ENCODE peak calls at places on chromosomes 4 and X, in four cellular contexts. One of them, this sample, is unnamed.

GRCh38 chr4:155787113-155787710 is 28.4 kb downstream of the GUCY1B1 start:
- DNase-seq in esophagus squamous epithelium: no peak
- DNase-seq in stimulated activated naive B cell treated with anti-CD40 and anti-IgM and Interleukin-4, amounts not matched to agents 10 μg/mL and 1 μg/mL and 100 μg/mL, for 72 hours: peak
- DNase-seq in activated T-cell treated with anti-CD3 and anti-CD28 coated beads, Interleukin-2, amount 50 U/mL, for 24 hours: no peak
- DNase-seq in this sample: no peak

GRCh38 chr4:185134176-185134869 is 8.7 kb upstream of the SLC25A4 start:
- DNase-seq in esophagus squamous epithelium: no peak
- DNase-seq in stimulated activated naive B cell treated with anti-CD40 and anti-IgM and Interleukin-4, amounts not matched to agents 10 μg/mL and 1 μg/mL and 100 μg/mL, for 72 hours: no peak
- DNase-seq in activated T-cell treated with anti-CD3 and anti-CD28 coated beads, Interleukin-2, amount 50 U/mL, for 24 hours: no peak
- DNase-seq in this sample: no peak

GRCh38 chr4:108762559-108763225 is at the start of gene ETNPPL:
- DNase-seq in esophagus squamous epithelium: no peak
- DNase-seq in stimulated activated naive B cell treated with anti-CD40 and anti-IgM and Interleukin-4, amounts not matched to agents 10 μg/mL and 1 μg/mL and 100 μg/mL, for 72 hours: no peak
- DNase-seq in activated T-cell treated with anti-CD3 and anti-CD28 coated beads, Interleukin-2, amount 50 U/mL, for 24 hours: peak
- DNase-seq in this sample: no peak

GRCh38 chr4:83906561-83906960 is 370.7 kb downstream of the GPAT3 start:
- DNase-seq in esophagus squamous epithelium: no peak
- DNase-seq in stimulated activated naive B cell treated with anti-CD40 and anti-IgM and Interleukin-4, amounts not matched to agents 10 μg/mL and 1 μg/mL and 100 μg/mL, for 72 hours: no peak
- DNase-seq in activated T-cell treated with anti-CD3 and anti-CD28 coated beads, Interleukin-2, amount 50 U/mL, for 24 hours: no peak
- DNase-seq in this sample: no peak

GRCh38 chrX:150358651-150359050 is 4.5 kb upstream of the MAMLD1 start:
- DNase-seq in esophagus squamous epithelium: no peak
- DNase-seq in stimulated activated naive B cell treated with anti-CD40 and anti-IgM and Interleukin-4, amounts not matched to agents 10 μg/mL and 1 μg/mL and 100 μg/mL, for 72 hours: no peak
- DNase-seq in activated T-cell treated with anti-CD3 and anti-CD28 coated beads, Interleukin-2, amount 50 U/mL, for 24 hours: no peak
- DNase-seq in this sample: no peak

GRCh38 chr4:108004646-108005045 is 15.0 kb downstream of the HADH start:
- DNase-seq in esophagus squamous epithelium: no peak
- DNase-seq in stimulated activated naive B cell treated with anti-CD40 and anti-IgM and Interleukin-4, amounts not matched to agents 10 μg/mL and 1 μg/mL and 100 μg/mL, for 72 hours: no peak
- DNase-seq in activated T-cell treated with anti-CD3 and anti-CD28 coated beads, Interleukin-2, amount 50 U/mL, for 24 hours: no peak
- DNase-seq in this sample: no peak

GRCh38 chr4:57320880-57321279 is 210.7 kb upstream of the IGFBP7 start:
- DNase-seq in esophagus squamous epithelium: no peak
- DNase-seq in stimulated activated naive B cell treated with anti-CD40 and anti-IgM and Interleukin-4, amounts not matched to agents 10 μg/mL and 1 μg/mL and 100 μg/mL, for 72 hours: no peak
- DNase-seq in activated T-cell treated with anti-CD3 and anti-CD28 coated beads, Interleukin-2, amount 50 U/mL, for 24 hours: no peak
- DNase-seq in this sample: no peak

GRCh38 chrX:128616933-128617332 is 564.7 kb upstream of the ACTRT1 start:
- DNase-seq in esophagus squamous epithelium: no peak
- DNase-seq in stimulated activated naive B cell treated with anti-CD40 and anti-IgM and Interleukin-4, amounts not matched to agents 10 μg/mL and 1 μg/mL and 100 μg/mL, for 72 hours: no peak
- DNase-seq in activated T-cell treated with anti-CD3 and anti-CD28 coated beads, Interleukin-2, amount 50 U/mL, for 24 hours: no peak
- DNase-seq in this sample: no peak

GRCh38 chrX:23403849-23404248 is 69.2 kb downstream of the PTCHD1 start:
- DNase-seq in esophagus squamous epithelium: no peak
- DNase-seq in stimulated activated naive B cell treated with anti-CD40 and anti-IgM and Interleukin-4, amounts not matched to agents 10 μg/mL and 1 μg/mL and 100 μg/mL, for 72 hours: no peak
- DNase-seq in activated T-cell treated with anti-CD3 and anti-CD28 coated beads, Interleukin-2, amount 50 U/mL, for 24 hours: no peak
- DNase-seq in this sample: no peak

GRCh38 chr4:149108626-149109025 is 666.4 kb upstream of the NR3C2 start:
- DNase-seq in esophagus squamous epithelium: no peak
- DNase-seq in stimulated activated naive B cell treated with anti-CD40 and anti-IgM and Interleukin-4, amounts not matched to agents 10 μg/mL and 1 μg/mL and 100 μg/mL, for 72 hours: no peak
- DNase-seq in activated T-cell treated with anti-CD3 and anti-CD28 coated beads, Interleukin-2, amount 50 U/mL, for 24 hours: no peak
- DNase-seq in this sample: no peak

GRCh38 chrX:79268788-79269187 is 98.3 kb downstream of the ITM2A start:
- DNase-seq in esophagus squamous epithelium: no peak
- DNase-seq in stimulated activated naive B cell treated with anti-CD40 and anti-IgM and Interleukin-4, amounts not matched to agents 10 μg/mL and 1 μg/mL and 100 μg/mL, for 72 hours: no peak
- DNase-seq in activated T-cell treated with anti-CD3 and anti-CD28 coated beads, Interleukin-2, amount 50 U/mL, for 24 hours: no peak
- DNase-seq in this sample: no peak

GRCh38 chr4:182351485-182351884 is 108.3 kb downstream of the TENM3 start:
- DNase-seq in esophagus squamous epithelium: no peak
- DNase-seq in stimulated activated naive B cell treated with anti-CD40 and anti-IgM and Interleukin-4, amounts not matched to agents 10 μg/mL and 1 μg/mL and 100 μg/mL, for 72 hours: no peak
- DNase-seq in activated T-cell treated with anti-CD3 and anti-CD28 coated beads, Interleukin-2, amount 50 U/mL, for 24 hours: no peak
- DNase-seq in this sample: no peak

GRCh38 chr4:176545886-176546285 is 226.1 kb downstream of the SPCS3 start:
- DNase-seq in esophagus squamous epithelium: no peak
- DNase-seq in stimulated activated naive B cell treated with anti-CD40 and anti-IgM and Interleukin-4, amounts not matched to agents 10 μg/mL and 1 μg/mL and 100 μg/mL, for 72 hours: no peak
- DNase-seq in activated T-cell treated with anti-CD3 and anti-CD28 coated beads, Interleukin-2, amount 50 U/mL, for 24 hours: no peak
- DNase-seq in this sample: no peak

GRCh38 chr4:6343950-6344408 is 74.3 kb downstream of the WFS1 start:
- DNase-seq in esophagus squamous epithelium: no peak
- DNase-seq in stimulated activated naive B cell treated with anti-CD40 and anti-IgM and Interleukin-4, amounts not matched to agents 10 μg/mL and 1 μg/mL and 100 μg/mL, for 72 hours: no peak
- DNase-seq in activated T-cell treated with anti-CD3 and anti-CD28 coated beads, Interleukin-2, amount 50 U/mL, for 24 hours: no peak
- DNase-seq in this sample: no peak

GRCh38 chr4:122764071-122764807 is 31.7 kb downstream of the BBS12 start:
- DNase-seq in esophagus squamous epithelium: no peak
- DNase-seq in stimulated activated naive B cell treated with anti-CD40 and anti-IgM and Interleukin-4, amounts not matched to agents 10 μg/mL and 1 μg/mL and 100 μg/mL, for 72 hours: no peak
- DNase-seq in activated T-cell treated with anti-CD3 and anti-CD28 coated beads, Interleukin-2, amount 50 U/mL, for 24 hours: no peak
- DNase-seq in this sample: no peak

GRCh38 chr4:74608151-74608949 is 163.4 kb downstream of the AREG start:
- DNase-seq in esophagus squamous epithelium: no peak
- DNase-seq in stimulated activated naive B cell treated with anti-CD40 and anti-IgM and Interleukin-4, amounts not matched to agents 10 μg/mL and 1 μg/mL and 100 μg/mL, for 72 hours: no peak
- DNase-seq in activated T-cell treated with anti-CD3 and anti-CD28 coated beads, Interleukin-2, amount 50 U/mL, for 24 hours: no peak
- DNase-seq in this sample: no peak

GRCh38 chrX:123756320-123756719 is 23.5 kb upstream of the THOC2 start:
- DNase-seq in esophagus squamous epithelium: no peak
- DNase-seq in stimulated activated naive B cell treated with anti-CD40 and anti-IgM and Interleukin-4, amounts not matched to agents 10 μg/mL and 1 μg/mL and 100 μg/mL, for 72 hours: no peak
- DNase-seq in activated T-cell treated with anti-CD3 and anti-CD28 coated beads, Interleukin-2, amount 50 U/mL, for 24 hours: no peak
- DNase-seq in this sample: no peak

GRCh38 chr4:106062452-106062875 is 167.2 kb downstream of the NPNT start:
- DNase-seq in esophagus squamous epithelium: no peak
- DNase-seq in stimulated activated naive B cell treated with anti-CD40 and anti-IgM and Interleukin-4, amounts not matched to agents 10 μg/mL and 1 μg/mL and 100 μg/mL, for 72 hours: no peak
- DNase-seq in activated T-cell treated with anti-CD3 and anti-CD28 coated beads, Interleukin-2, amount 50 U/mL, for 24 hours: no peak
- DNase-seq in this sample: no peak

GRCh38 chrX:150872773-150873336 is 25.6 kb downstream of the CD99L2 start:
- DNase-seq in esophagus squamous epithelium: no peak
- DNase-seq in stimulated activated naive B cell treated with anti-CD40 and anti-IgM and Interleukin-4, amounts not matched to agents 10 μg/mL and 1 μg/mL and 100 μg/mL, for 72 hours: no peak
- DNase-seq in activated T-cell treated with anti-CD3 and anti-CD28 coated beads, Interleukin-2, amount 50 U/mL, for 24 hours: no peak
- DNase-seq in this sample: no peak

GRCh38 chr4:16075061-16075460 is 8.8 kb downstream of the PROM1 start:
- DNase-seq in esophagus squamous epithelium: no peak
- DNase-seq in stimulated activated naive B cell treated with anti-CD40 and anti-IgM and Interleukin-4, amounts not matched to agents 10 μg/mL and 1 μg/mL and 100 μg/mL, for 72 hours: no peak
- DNase-seq in activated T-cell treated with anti-CD3 and anti-CD28 coated beads, Interleukin-2, amount 50 U/mL, for 24 hours: no peak
- DNase-seq in this sample: no peak

GRCh38 chrX:72050011-72050410 is 81.7 kb downstream of the RTL5 start:
- DNase-seq in esophagus squamous epithelium: no peak
- DNase-seq in stimulated activated naive B cell treated with anti-CD40 and anti-IgM and Interleukin-4, amounts not matched to agents 10 μg/mL and 1 μg/mL and 100 μg/mL, for 72 hours: no peak
- DNase-seq in activated T-cell treated with anti-CD3 and anti-CD28 coated beads, Interleukin-2, amount 50 U/mL, for 24 hours: no peak
- DNase-seq in this sample: no peak

GRCh38 chr4:82201303-82201702 is 172.5 kb downstream of the HNRNPD start:
- DNase-seq in esophagus squamous epithelium: no peak
- DNase-seq in stimulated activated naive B cell treated with anti-CD40 and anti-IgM and Interleukin-4, amounts not matched to agents 10 μg/mL and 1 μg/mL and 100 μg/mL, for 72 hours: no peak
- DNase-seq in activated T-cell treated with anti-CD3 and anti-CD28 coated beads, Interleukin-2, amount 50 U/mL, for 24 hours: no peak
- DNase-seq in this sample: no peak

GRCh38 chr4:95165926-95166524 is 382.7 kb downstream of the UNC5C start:
- DNase-seq in esophagus squamous epithelium: no peak
- DNase-seq in stimulated activated naive B cell treated with anti-CD40 and anti-IgM and Interleukin-4, amounts not matched to agents 10 μg/mL and 1 μg/mL and 100 μg/mL, for 72 hours: no peak
- DNase-seq in activated T-cell treated with anti-CD3 and anti-CD28 coated beads, Interleukin-2, amount 50 U/mL, for 24 hours: no peak
- DNase-seq in this sample: no peak

GRCh38 chr4:116688536-116688935 is 396.8 kb downstream of the TRAM1L1 start:
- DNase-seq in esophagus squamous epithelium: no peak
- DNase-seq in stimulated activated naive B cell treated with anti-CD40 and anti-IgM and Interleukin-4, amounts not matched to agents 10 μg/mL and 1 μg/mL and 100 μg/mL, for 72 hours: no peak
- DNase-seq in activated T-cell treated with anti-CD3 and anti-CD28 coated beads, Interleukin-2, amount 50 U/mL, for 24 hours: no peak
- DNase-seq in this sample: no peak

GRCh38 chr4:74157116-74157742 is 689 bp upstream of the MTHFD2L start:
- DNase-seq in esophagus squamous epithelium: no peak
- DNase-seq in stimulated activated naive B cell treated with anti-CD40 and anti-IgM and Interleukin-4, amounts not matched to agents 10 μg/mL and 1 μg/mL and 100 μg/mL, for 72 hours: no peak
- DNase-seq in activated T-cell treated with anti-CD3 and anti-CD28 coated beads, Interleukin-2, amount 50 U/mL, for 24 hours: no peak
- DNase-seq in this sample: no peak

GRCh38 chr4:76969941-76970529 is 20.5 kb downstream of the SEPTIN11 start:
- DNase-seq in esophagus squamous epithelium: no peak
- DNase-seq in stimulated activated naive B cell treated with anti-CD40 and anti-IgM and Interleukin-4, amounts not matched to agents 10 μg/mL and 1 μg/mL and 100 μg/mL, for 72 hours: no peak
- DNase-seq in activated T-cell treated with anti-CD3 and anti-CD28 coated beads, Interleukin-2, amount 50 U/mL, for 24 hours: no peak
- DNase-seq in this sample: no peak